ENCODE peak calls at places on chromosomes 4 and X, in four cellular contexts. I, H, E and N are unnamed samples.

GRCh38 chrX:107825698-107826285 is at the start of gene MID2:
- DNase-seq in H (no peak), I (no peak), E (no peak), N (peak)

GRCh38 chr4:137635108-137635507 is 102.8 kb upstream of the PCDH18 start:
- DNase-seq in I (no peak), H (no peak), E (no peak), N (no peak)

GRCh38 chrX:1361275-1361674 is 24.7 kb downstream of the IL3RA start:
- DNase-seq in H (no peak), E (no peak), I (no peak), N (no peak)

GRCh38 chrX:97787849-97788248 is 904.1 kb downstream of the RPA4 start:
- DNase-seq in I (no peak), H (no peak), E (no peak), N (no peak)

GRCh38 chr4:3688018-3688998 is 77.9 kb upstream of the ADRA2C start:
- DNase-seq in H (no peak), E (no peak), I (no peak), N (no peak)

GRCh38 chr4:2281575-2282343 is 19.9 kb upstream of the MXD4 start:
- DNase-seq in I (peak), H (no peak), E (peak), N (peak)

GRCh38 chr4:90281956-90282355 is 154.8 kb downstream of the CCSER1 start:
- DNase-seq in I (no peak), E (no peak), H (no peak), N (no peak)

GRCh38 chrX:131792356-131792749 is 230.7 kb upstream of the STK26 start:
- DNase-seq in E (peak), I (peak), H (no peak), N (no peak)

GRCh38 chrX:56800801-56801200 is 71.8 kb downstream of the NBDY start:
- DNase-seq in H (no peak), E (no peak), I (no peak), N (peak)

GRCh38 chrX:78019586-78020483 is 50.4 kb upstream of the PGAM4 start:
- DNase-seq in I (no peak), E (no peak), H (no peak), N (no peak)

GRCh38 chr4:111453216-111453615 is 692.0 kb upstream of the FAM241A start:
- DNase-seq in H (no peak), E (no peak), I (no peak), N (no peak)

GRCh38 chr4:965048-965765 is 8.2 kb downstream of the DGKQ start:
- DNase-seq in E (no peak), I (no peak), H (no peak), N (no peak)

GRCh38 chrX:124594017-124594651 is 247.8 kb downstream of the SH2D1A start:
- DNase-seq in H (no peak), I (no peak), E (no peak), N (no peak)

GRCh38 chr4:88846232-88846790 is 148.7 kb upstream of the NAP1L5 start:
- DNase-seq in H (no peak), I (no peak), E (no peak), N (no peak)

GRCh38 chrX:153612413-153612812 is 13.5 kb upstream of the CCNQ start:
- DNase-seq in E (no peak), H (no peak), I (no peak), N (no peak)

GRCh38 chrX:7083468-7084396 is 63.8 kb upstream of the STS start:
- DNase-seq in H (no peak), E (peak), I (peak), N (no peak)

GRCh38 chr4:47418147-47418546 is 45.4 kb downstream of the COMMD8 start:
- DNase-seq in H (no peak), E (no peak), I (no peak), N (no peak)

GRCh38 chr4:121070696-121071639 is 1.4 kb downstream of the NDNF start:
- DNase-seq in E (no peak), I (peak), H (no peak), N (no peak)

GRCh38 chr4:65791111-65791806 is 121.0 kb upstream of the EPHA5 start:
- DNase-seq in E (no peak), H (no peak), I (no peak), N (no peak)

GRCh38 chr4:14018191-14018853 is 390.8 kb upstream of the BOD1L1 start:
- DNase-seq in I (no peak), H (no peak), E (no peak), N (no peak)

GRCh38 chrX:14448406-14448805 is 80.9 kb upstream of the GLRA2 start:
- DNase-seq in H (no peak), I (no peak), E (no peak), N (no peak)

GRCh38 chr4:38560763-38561558 is 103.0 kb upstream of the KLF3 start:
- DNase-seq in I (peak), E (peak), H (no peak), N (peak)

GRCh38 chr4:120850048-120850599 is 72.4 kb downstream of the PRDM5 start:
- DNase-seq in E (no peak), I (no peak), H (no peak), N (no peak)

GRCh38 chrX:45266456-45266855 is 65.8 kb upstream of the DIPK2B start:
- DNase-seq in E (no peak), H (no peak), I (no peak), N (no peak)

GRCh38 chr4:125101706-125102105 is 213.0 kb upstream of the FAT4 start:
- DNase-seq in H (no peak), E (no peak), I (no peak), N (no peak)

DNA sequence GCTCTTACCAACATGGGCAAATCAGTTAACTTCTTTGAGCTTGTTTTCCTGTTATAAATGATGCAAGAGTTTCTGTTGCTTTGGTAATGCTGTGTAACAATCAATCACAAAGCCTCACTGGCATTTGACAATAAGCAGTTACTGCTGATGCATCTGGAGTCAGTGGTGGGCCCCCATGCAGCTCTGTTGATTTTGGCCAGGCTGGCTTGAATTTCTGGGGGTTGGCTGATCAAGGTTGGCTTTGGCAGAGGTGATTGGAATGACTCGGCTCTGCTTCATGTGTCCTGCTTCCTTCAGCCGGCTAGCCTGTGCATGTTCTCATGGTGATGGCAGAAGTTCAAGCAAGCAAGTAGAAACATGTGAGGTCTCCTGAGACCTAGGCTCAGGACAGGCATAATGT is 90.4 kb downstream of the PHEX start:
- DNase-seq in E (no peak), I (no peak), H (no peak), N (no peak)
- TF ChIP-seq SPI1 in E (no peak), I (no peak), H (no peak), N (no peak)

DNA sequence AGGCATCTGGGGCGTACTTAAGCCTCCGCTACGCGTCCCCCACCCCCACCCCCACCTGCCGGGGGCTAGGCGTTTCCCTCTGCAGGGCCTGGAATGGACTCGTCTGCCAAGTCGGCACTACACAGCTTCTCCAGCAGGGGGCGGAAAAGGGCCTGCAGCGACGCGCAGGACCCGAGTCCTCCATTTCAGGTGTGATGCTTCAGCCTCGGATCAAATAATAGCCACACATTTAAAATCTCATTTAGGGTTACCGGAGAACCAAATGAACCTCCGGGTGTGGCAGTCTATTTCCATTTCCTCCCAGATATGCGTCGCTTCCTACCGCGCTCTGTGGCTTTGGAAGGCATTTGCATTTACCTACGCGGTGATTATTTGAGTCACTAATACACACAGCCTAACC is 2.9 kb downstream of the PAK3 start:
- DNase-seq in E (no peak), I (peak), H (peak), N (peak)
- TF ChIP-seq SPI1 in E (no peak), I (no peak), H (no peak), N (no peak)

GRCh38 chr4:183354213-183354612 is 32.0 kb upstream of the CLDN24 start:
- DNase-seq in E (no peak), I (no peak), H (no peak), N (no peak)
- TF ChIP-seq SPI1 in E (no peak), I (no peak), H (no peak), N (no peak)

GRCh38 chrX:70754169-70754843 is 154.2 kb downstream of the TEX11 start:
- DNase-seq in E (no peak), I (peak), H (no peak), N (no peak)
- TF ChIP-seq SPI1 in E (no peak), I (no peak), H (no peak), N (no peak)

GRCh38 chr4:54333657-54334056 is 104.6 kb downstream of the PDGFRA start:
- DNase-seq in I (no peak), H (no peak), E (no peak), N (no peak)
- TF ChIP-seq SPI1 in I (no peak), H (no peak), E (no peak), N (no peak)

GRCh38 chr4:152981278-152981677 is 45.2 kb downstream of the FHDC1 start:
- DNase-seq in H (no peak), I (no peak), E (no peak), N (no peak)

GRCh38 chr4:152983774-152984411 is 47.8 kb downstream of the FHDC1 start:
- DNase-seq in H (no peak), I (no peak), E (no peak), N (no peak)

GRCh38 chr4:152981842-152982241 is 45.7 kb downstream of the FHDC1 start:
- DNase-seq in E (no peak), H (no peak), I (no peak), N (no peak)

GRCh38 chr4:152979731-152980330 is 43.7 kb downstream of the FHDC1 start:
- DNase-seq in E (no peak), I (no peak), H (no peak), N (no peak)

DNA sequence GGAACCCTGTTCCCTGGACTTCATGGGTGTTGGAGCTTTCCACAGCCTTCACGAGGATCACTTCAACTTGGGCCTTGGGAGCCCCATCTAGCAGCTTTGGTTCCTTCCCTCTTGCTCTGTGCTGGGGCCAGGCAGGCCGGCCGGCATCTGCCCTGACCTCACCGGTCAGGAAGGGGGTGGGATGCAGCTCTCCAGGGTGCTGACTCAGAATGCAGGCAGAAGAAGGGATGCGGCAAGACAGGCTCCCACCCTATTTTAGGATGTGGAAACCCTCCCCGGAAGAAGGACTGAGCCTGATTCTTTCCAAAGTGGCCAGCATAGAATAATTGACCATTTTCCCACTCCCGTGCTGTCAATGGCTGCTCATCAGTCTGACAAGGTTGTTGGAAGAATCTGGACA is 47.1 kb downstream of the FHDC1 start:
- DNase-seq in E (no peak), I (no peak), H (peak), N (no peak)
- TF ChIP-seq SPI1 in E (no peak), I (no peak), H (no peak), N (no peak)

DNA sequence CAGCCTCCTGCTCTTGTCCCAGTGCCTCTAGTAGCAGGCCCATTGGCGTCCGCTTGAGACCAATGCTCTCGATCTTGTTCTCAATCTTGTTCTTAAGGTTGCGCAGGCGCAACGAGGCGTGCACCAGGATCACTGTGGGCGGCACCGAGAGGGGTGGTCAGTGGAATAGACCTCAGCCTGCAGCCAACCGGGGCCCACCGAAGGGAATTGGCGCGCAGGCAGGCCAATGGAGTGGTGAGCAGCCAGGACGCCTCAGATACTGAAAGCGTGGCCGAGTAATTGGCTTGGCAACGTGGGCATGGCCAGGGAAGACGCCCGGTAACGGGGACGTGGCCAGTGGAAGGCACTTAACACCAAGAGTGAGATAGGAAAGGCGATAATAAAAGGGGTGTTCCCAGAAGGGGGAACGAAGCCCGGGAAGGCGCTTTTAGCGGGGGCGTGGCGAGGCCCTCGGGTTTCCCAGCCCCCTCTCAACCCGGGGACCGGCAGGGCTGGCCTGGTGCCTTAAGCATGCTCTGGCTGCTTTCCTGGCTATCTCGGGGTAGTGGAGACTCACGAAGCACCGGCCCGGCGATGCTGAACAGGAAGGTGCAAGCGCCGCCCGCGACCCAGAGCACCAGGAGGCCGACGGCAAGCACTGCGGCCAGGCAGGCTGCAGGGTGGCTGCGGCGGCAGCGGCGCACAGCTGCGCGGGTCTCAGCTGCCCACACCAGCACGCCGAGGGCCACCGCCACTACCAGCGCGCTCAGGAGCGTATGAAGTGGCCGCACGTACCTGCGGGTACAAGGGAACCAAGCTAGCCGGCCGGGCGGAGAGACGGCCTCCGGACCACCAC is 1.7 kb downstream of the PRAF2 start:
- DNase-seq in H (no peak), E (no peak), I (no peak), N (no peak)
- TF ChIP-seq SPI1 in H (no peak), E (no peak), I (no peak), N (no peak)

DNA sequence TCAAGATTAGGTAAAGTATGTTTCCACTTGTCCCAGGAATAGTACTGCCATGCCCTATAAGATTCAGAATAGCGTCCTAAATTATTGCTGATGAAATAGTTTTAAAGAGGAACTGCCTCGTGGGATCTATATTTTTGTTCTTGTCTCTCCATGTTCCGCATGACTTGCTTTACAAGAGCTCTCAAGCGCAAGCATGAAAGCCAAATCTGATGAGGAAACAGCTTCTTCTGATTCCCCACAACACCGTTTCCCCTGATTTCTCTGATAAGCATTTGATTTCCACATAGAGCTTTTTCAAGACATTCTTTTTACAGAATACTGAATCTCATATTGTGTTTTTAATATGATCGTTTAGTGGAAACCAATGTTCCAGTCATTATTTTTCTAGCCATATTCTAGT is 492.3 kb downstream of the CENPC start:
- DNase-seq in I (no peak), E (no peak), H (no peak), N (no peak)
- TF ChIP-seq SPI1 in I (no peak), E (no peak), H (no peak), N (no peak)

DNA sequence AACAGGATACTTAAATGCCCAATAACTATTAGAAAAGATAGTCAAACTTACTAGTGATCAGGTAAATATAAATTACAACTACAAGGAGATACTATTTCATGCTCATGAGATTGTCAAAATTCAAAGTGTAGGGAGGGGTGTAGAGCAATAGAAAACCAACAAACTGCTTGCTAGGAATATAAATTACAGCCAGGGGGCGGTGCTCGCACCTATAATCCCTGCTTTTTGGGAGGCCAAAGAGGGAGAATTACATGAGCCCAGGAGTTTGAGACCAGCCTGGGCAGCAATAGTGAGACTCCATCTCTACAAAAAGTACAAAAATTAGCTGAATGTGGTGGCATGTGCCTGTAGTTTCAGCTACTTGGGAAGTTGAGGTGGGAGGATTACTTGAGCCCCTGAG is 556.5 kb upstream of the NR3C2 start:
- DNase-seq in E (no peak), I (peak), H (no peak), N (no peak)
- TF ChIP-seq SPI1 in E (no peak), I (no peak), H (no peak), N (no peak)